ENCODE peak calls at places on chromosomes 3 and 15, in eight cellular contexts. D, Q, S, X, T, U, B and P are unnamed samples.
A peak's percentile ranks its signal among the peaks of the same experiment; 100 is the strongest.

GRCh38 chr3:7489417-7489816 is 628.5 kb downstream of the GRM7 start:
- DNase-seq in X (no peak), S (no peak), U (no peak), B (no peak), T (no peak), Q (no peak), D (no peak), P (peak; percentile 22)

GRCh38 chr3:103295974-103296570 is 861.3 kb downstream of the ZPLD1 start:
- DNase-seq in Q (no peak), S (no peak), X (no peak), U (no peak), B (peak; percentile 0), T (no peak), D (no peak), P (peak; percentile 22)

GRCh38 chr3:169871129-169871886 is 1.6 kb upstream of the LRRC31 start:
- DNase-seq in U (no peak), S (no peak), T (no peak), X (no peak), D (no peak), Q (no peak), B (no peak), P (no peak)

GRCh38 chr15:68369931-68370767 is 61.8 kb downstream of the ITGA11 start:
- DNase-seq in U (no peak), T (no peak), B (no peak), X (no peak), S (no peak), D (no peak), Q (no peak), P (no peak)

GRCh38 chr15:51781506-51781905 is 30.1 kb downstream of the TMOD2 start:
- DNase-seq in D (no peak), T (no peak), X (no peak), Q (no peak), S (no peak), U (no peak), B (no peak), P (no peak)

GRCh38 chr3:31312400-31312799 is 220.3 kb upstream of the STT3B start:
- DNase-seq in Q (no peak), B (peak; percentile 43), S (no peak), U (no peak), X (no peak), D (no peak), T (no peak), P (peak; percentile 52)

GRCh38 chr15:66702770-66703539 is 919 bp downstream of the SMAD6 start:
- DNase-seq in S (no peak), Q (peak; percentile 91), T (peak; percentile 27), U (no peak), B (no peak), D (no peak), X (peak; percentile 69), P (no peak)

GRCh38 chr3:107540857-107541256 is 18.1 kb downstream of the BBX start:
- DNase-seq in B (no peak), U (no peak), Q (no peak), X (no peak), D (no peak), S (no peak), T (no peak), P (no peak)

GRCh38 chr15:68734352-68734751 is 86.3 kb downstream of the ANP32A start:
- DNase-seq in Q (no peak), S (no peak), B (no peak), D (no peak), U (no peak), T (no peak), X (no peak), P (no peak)

GRCh38 chr3:152620395-152620794 is 214.5 kb upstream of the P2RY1 start:
- DNase-seq in X (no peak), T (no peak), Q (no peak), B (no peak), S (no peak), U (no peak), D (no peak), P (no peak)

DNA sequence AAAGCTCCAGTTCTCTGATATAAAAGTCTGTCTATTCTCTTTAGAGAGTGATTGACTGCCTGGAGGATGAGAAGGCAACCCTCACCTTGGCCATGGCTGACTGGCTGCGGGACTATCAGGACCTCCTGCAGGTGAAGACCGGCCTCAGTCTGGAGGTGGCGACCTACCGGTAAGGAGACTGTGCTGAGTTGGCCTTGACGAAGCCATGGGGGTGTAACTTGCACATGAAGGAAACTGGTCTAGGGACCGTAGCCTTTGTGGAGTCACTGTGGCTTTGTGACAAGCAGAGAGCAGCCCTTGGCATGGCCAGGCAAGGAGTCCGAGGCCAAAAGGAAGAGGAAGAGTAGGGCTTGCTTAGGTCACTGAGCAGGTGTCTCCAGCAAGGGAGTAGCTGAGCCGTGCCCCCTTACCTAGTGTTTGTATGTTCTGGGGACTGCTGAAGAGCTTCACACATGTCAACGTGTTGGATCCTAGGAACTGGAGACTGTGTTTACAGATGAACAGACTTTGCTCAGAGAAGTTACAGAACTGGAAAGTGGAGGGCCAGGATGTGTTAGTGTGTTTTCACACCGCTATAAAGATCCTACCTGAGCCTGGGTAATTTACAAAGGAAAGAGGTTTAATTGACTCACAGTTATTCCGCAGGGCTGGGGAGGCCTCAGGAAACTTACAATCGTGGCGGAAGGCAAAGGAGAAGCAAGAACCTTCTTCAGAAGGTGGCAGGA is 8.8 kb downstream of the SYNM start:
- DNase-seq in X (no peak), Q (no peak), B (no peak), T (no peak), D (no peak), U (no peak), S (no peak), P (no peak)
- H3K4me3 ChIP-seq in X (no peak overlapping the region), Q (no peak overlapping the region), B (no peak overlapping the region), T (no peak overlapping the region), D (no peak overlapping the region), U (no peak overlapping the region), S (no peak overlapping the region), P (no peak overlapping the region)

GRCh38 chr3:80275120-80275519 is 507.3 kb upstream of the ROBO1 start:
- DNase-seq in X (no peak), B (no peak), D (no peak), T (no peak), S (no peak), U (no peak), Q (no peak), P (no peak)
- H3K4me3 ChIP-seq in X (no peak overlapping the region), B (no peak overlapping the region), D (no peak overlapping the region), T (no peak overlapping the region), S (no peak overlapping the region), U (no peak overlapping the region), Q (no peak overlapping the region), P (no peak overlapping the region)

GRCh38 chr15:64153480-64154367 is 2.2 kb downstream of the SNX22 start:
- DNase-seq in Q (peak; percentile 98), B (peak; percentile 78), D (peak; percentile 89), T (peak; percentile 90), U (peak; percentile 84), S (peak; percentile 98), X (peak; percentile 92), P (peak; percentile 87)
- H3K4me3 ChIP-seq in Q (no peak overlapping the region), B (no peak overlapping the region), D (no peak overlapping the region), T (peak overlapping the region; percentile 73), U (no peak overlapping the region), S (no peak overlapping the region), X (no peak overlapping the region), P (no peak overlapping the region)

DNA sequence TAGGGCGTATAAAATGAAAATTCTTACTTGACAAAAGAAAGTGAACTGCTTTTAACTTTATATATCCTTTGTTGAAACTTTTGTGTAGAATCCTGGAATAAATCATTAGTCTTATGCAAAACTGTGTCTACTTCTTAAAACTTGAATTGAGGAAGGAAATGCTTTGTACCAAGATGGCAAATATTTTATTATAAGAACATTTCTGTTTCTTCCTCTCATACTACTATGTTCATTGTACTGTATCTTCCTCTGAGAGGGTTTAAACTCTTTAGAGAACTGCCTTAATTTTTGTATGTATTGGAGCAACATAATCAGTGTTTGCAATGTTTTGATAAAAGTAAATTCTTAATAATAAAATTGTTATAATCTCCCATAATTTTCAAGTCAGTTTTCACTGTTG is 42.0 kb downstream of the RASA2 start:
- DNase-seq in T (no peak), X (no peak), U (no peak), D (no peak), B (no peak), S (no peak), Q (no peak), P (no peak)
- H3K4me3 ChIP-seq in T (no peak overlapping the region), X (no peak overlapping the region), U (no peak overlapping the region), D (no peak overlapping the region), B (no peak overlapping the region), S (no peak overlapping the region), Q (no peak overlapping the region), P (no peak overlapping the region)

GRCh38 chr3:183634707-183635106 is 716 bp upstream of the KLHL24 start:
- DNase-seq in X (no peak), U (no peak), B (no peak), S (no peak), D (peak; percentile 38), T (no peak), Q (no peak), P (no peak)
- H3K4me3 ChIP-seq in X (no peak overlapping the region), U (peak overlapping the region; percentile 87), B (no peak overlapping the region), S (peak overlapping the region; percentile 91), D (no peak overlapping the region), T (peak overlapping the region; percentile 91), Q (peak overlapping the region; percentile 99), P (no peak overlapping the region)

DNA sequence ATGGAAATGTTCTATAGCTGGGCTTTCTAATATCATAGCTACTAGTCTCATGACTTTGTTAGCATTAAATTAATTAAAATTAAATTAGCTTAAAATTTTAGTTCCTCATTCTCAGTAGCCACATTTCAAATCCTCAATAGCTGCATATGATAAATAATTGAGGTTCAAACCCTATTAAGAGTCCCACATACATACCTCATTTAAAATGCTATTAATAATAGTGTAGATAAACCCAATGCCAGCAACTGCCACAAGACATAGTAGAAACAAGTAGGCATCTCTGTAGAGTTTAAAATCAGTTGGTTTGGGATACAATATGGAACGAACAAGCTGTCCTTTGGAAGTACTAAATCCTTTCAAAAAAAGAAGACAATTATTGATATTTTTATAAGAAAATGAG is 39.1 kb downstream of the ATP13A3 start:
- DNase-seq in X (no peak), D (no peak), Q (no peak), B (no peak), S (no peak), T (no peak), U (no peak), P (no peak)
- H3K4me3 ChIP-seq in X (no peak overlapping the region), D (no peak overlapping the region), Q (no peak overlapping the region), B (no peak overlapping the region), S (no peak overlapping the region), T (no peak overlapping the region), U (no peak overlapping the region), P (no peak overlapping the region)

DNA sequence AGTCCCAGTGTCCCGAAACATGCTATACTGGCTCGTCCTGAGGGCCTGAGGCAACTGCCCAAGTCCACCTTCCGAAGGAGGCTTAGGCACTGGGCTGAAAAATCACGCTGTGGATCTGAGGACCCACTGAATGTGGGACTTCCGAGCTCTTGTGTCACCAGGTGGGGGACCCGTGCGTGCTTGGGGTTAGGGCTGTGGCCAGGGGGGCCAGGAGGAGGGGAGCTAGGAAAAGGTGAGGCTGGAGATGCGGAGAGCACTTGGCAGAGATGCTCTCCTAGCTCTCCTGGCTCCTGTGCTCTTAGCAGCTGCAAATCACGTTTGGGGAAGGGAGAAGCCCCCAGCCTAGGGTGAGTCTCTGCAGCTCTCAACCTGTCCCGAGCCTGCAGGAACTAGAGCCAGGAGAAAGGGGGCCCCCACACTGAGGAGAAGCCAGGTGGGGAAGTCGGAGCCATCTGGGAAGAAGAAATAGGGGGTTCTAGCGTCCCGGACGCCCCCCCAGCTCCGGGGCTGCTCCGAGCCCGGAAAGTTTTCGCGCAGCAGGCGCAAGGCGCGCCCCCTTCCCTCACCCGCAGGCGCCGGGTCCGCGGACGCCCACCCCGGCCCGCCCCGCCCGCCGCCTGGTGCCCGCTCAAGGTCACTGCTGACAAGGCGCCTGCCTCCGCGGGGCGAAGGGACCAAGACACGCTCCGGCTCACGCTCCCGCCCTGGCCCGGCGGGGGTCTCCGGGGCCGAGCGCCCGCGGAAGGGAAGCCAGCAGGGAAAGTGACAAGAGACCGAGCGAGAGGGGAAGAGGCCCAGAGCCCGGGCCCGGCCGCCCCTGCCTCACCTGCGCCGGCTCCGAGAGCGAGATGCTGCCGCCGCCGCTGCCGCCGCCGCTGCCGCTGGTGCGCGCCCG is 108.7 kb upstream of the SLC6A11 start:
- DNase-seq in T (no peak), U (no peak), B (no peak), Q (no peak), X (no peak), D (no peak), S (no peak), P (no peak)
- H3K4me3 ChIP-seq in T (peak overlapping the region; percentile 50), U (peak overlapping the region; percentile 50), B (no peak overlapping the region), Q (no peak overlapping the region), X (no peak overlapping the region), D (peak overlapping the region; percentile 35), S (peak overlapping the region; percentile 38), P (no peak overlapping the region)